ENCODE peak calls at places on chromosome 6, in five cellular contexts. C is H1, Y is WTC11, T is A549, B is GM12878. Q is an unnamed sample.

GRCh38 chr6:142523485-142523884 is 221.7 kb downstream of the ADGRG6 start:
- DNase-seq in C (no peak), Y (no peak), T (no peak), B (no peak), Q (no peak)

GRCh38 chr6:143971453-143971852 is 36.6 kb downstream of the PLAGL1 start:
- DNase-seq in C (no peak), Y (no peak), T (no peak), B (no peak), Q (no peak)

GRCh38 chr6:152273638-152274037 is 363.5 kb downstream of the SYNE1 start:
- DNase-seq in C (no peak), Y (peak; percentile 30), T (no peak), B (no peak), Q (no peak)

GRCh38 chr6:109081026-109081425 is 13.6 kb downstream of the SESN1 start:
- DNase-seq in C (no peak), Y (no peak), T (no peak), B (no peak), Q (no peak)

GRCh38 chr6:168045706-168046620 is 33.0 kb downstream of the FRMD1 start:
- DNase-seq in C (no peak), Y (no peak), T (no peak), B (no peak), Q (no peak)

GRCh38 chr6:122153530-122153929 is 245.9 kb upstream of the HSF2 start:
- DNase-seq in C (peak; percentile 5), Y (no peak), T (no peak), B (no peak), Q (no peak)

GRCh38 chr6:105824732-105825131 is 261.4 kb upstream of the PRDM1 start:
- DNase-seq in C (no peak), Y (no peak), T (no peak), B (no peak), Q (no peak)

GRCh38 chr6:39902786-39903465 is 31.3 kb downstream of the MOCS1 start:
- DNase-seq in C (no peak), Y (no peak), T (no peak), B (no peak), Q (no peak)

GRCh38 chr6:168107191-168107940 is 28.4 kb upstream of the FRMD1 start:
- DNase-seq in C (no peak), Y (no peak), T (no peak), B (no peak), Q (no peak)

GRCh38 chr6:118704911-118705310 is 53.5 kb upstream of the CEP85L start:
- DNase-seq in C (no peak), Y (no peak), T (no peak), B (no peak), Q (no peak)

DNA sequence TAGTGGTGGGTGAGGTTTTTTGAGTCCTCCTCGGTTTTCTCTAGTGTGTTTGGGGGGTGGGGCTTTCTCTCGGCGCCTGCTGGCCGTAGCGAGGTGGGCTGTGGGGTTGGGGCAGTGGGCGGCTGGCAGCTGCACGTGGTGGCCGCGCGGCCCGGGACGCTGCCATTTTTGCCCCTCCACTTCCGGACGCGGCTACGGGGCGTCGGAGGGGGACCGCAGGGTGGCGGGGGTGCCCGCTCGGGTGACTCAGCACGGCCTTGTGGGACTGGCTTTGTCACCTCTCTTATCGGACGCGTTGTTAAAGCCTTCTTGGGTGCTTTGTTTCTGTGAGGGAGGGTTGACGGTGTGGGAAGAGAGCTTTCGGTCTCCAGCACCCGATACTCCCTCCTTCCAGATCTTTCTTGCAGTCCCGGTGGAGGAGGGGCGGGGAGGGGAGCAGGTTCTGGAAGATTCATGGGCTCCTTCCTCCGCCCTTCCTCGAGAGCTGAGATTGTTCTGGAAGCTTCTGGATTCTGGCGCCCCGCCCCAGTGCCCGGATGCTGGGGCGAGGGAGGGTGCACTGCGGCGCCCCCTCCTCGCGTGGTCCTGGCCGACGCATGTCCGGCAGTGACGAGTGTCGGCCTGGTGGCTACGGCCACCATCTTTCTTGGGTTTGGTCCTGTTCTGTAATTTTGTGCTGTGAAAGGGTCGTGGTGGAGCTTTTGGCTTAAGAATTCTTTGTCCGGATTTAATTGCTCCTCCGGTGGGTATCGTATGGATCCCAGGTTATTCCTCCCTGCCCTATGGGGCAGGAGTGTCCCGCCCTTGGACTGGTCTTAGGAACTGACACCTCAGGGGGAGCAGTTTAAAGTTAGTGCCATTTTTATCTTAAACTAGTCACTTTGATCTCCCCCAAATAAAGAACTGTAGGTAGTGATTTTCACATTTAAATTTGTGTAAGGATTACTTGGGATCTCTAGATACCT is 719 bp downstream of the HSP90AB1 start:
- DNase-seq in C (no peak), Y (peak; percentile 41), T (no peak), B (no peak), Q (peak; percentile 86)
- TF ChIP-seq MAX in C (peak; percentile 89), Y (peak; percentile 75), T (peak; percentile 86), B (peak; percentile 98), Q (peak; percentile 96)

GRCh38 chr6:145018027-145018426 is 717.3 kb downstream of the EPM2A start:
- DNase-seq in C (no peak), Y (no peak), T (no peak), B (no peak), Q (no peak)
- TF ChIP-seq MAX in C (no peak), Y (no peak), T (no peak), B (no peak), Q (no peak)

DNA sequence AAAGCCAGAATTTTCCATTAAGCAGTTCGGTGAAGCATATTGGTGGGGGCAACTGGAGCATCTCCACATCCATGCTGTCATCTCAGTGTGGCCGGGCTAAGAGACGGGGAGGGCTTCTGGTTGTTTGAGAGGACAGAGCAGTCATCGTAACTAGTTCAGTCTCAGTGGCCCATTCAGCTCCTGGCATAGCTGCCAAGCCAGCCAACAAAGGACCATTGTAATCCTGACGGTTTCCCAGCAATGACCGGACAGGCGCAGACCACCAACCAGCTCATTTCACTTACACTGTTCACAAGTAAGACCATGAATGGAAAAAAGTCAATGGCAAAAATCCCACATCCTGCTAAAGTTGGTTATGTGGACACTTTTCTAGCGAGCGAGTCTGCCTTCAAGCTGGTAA is 14.9 kb upstream of the HDDC2 start:
- DNase-seq in C (no peak), Y (no peak), T (no peak), B (no peak), Q (no peak)
- TF ChIP-seq MAX in C (no peak), Y (no peak), T (no peak), B (no peak), Q (no peak)

GRCh38 chr6:116386581-116387299 is 16.0 kb downstream of the DSE start:
- DNase-seq in C (no peak), Y (no peak), T (peak; percentile 9), B (no peak), Q (peak; percentile 63)
- TF ChIP-seq MAX in C (no peak), Y (no peak), T (no peak), B (no peak), Q (no peak)